ENCODE peak calls at places on chromosomes 2 and 18, in eight cellular contexts. X, K, Q, R, B, I, C and G are unnamed samples. For H3K36me3, the result is how much of the 10 kb centered on the place peaks cover.

GRCh38 chr2:159091381-159091780 is 122.9 kb downstream of the TANC1 start:
- DNase-seq in C (no peak), Q (peak), X (peak), I (no peak), B (no peak), R (peak), K (no peak), G (no peak)

GRCh38 chr18:75201936-75202335 is 7.0 kb downstream of the PTGR3 start:
- DNase-seq in C (no peak), X (no peak), B (no peak), Q (no peak), I (no peak), R (no peak), K (no peak), G (no peak)

GRCh38 chr2:105768961-105769452 is 24.3 kb downstream of the NCK2 start:
- DNase-seq in R (no peak), Q (peak), X (no peak), B (no peak), K (no peak), C (peak), I (no peak), G (no peak)

GRCh38 chr2:184326076-184326475 is 272.3 kb upstream of the ZNF804A start:
- DNase-seq in R (no peak), C (no peak), I (no peak), B (no peak), Q (no peak), X (no peak), K (no peak), G (no peak)

GRCh38 chr2:59025157-59025757 is 784.1 kb upstream of the FANCL start:
- DNase-seq in B (no peak), Q (peak), K (no peak), X (peak), I (no peak), R (peak), C (peak), G (peak)

GRCh38 chr2:218071218-218071937 is 2.3 kb downstream of the RUFY4 start:
- DNase-seq in C (no peak), I (no peak), X (no peak), Q (no peak), R (no peak), B (no peak), K (no peak), G (no peak)

GRCh38 chr18:55390898-55391297 is 197.1 kb downstream of the TCF4 start:
- DNase-seq in I (no peak), K (no peak), X (no peak), R (no peak), B (no peak), C (no peak), Q (no peak), G (no peak)

GRCh38 chr2:232538671-232539070 is 821 bp upstream of the CHRNG start:
- DNase-seq in C (no peak), I (peak), Q (no peak), X (no peak), K (no peak), R (no peak), B (no peak), G (no peak)

GRCh38 chr2:72921866-72922265 is 4.5 kb downstream of the EMX1 start:
- DNase-seq in R (no peak), K (no peak), X (no peak), C (no peak), I (no peak), B (no peak), Q (no peak), G (no peak)

GRCh38 chr2:6107290-6107689 is 415.1 kb downstream of the SOX11 start:
- DNase-seq in K (no peak), Q (no peak), I (no peak), R (no peak), B (no peak), X (no peak), C (no peak), G (no peak)

GRCh38 chr2:29323301-29323700 is 208.1 kb downstream of the CLIP4 start:
- DNase-seq in I (no peak), X (no peak), Q (no peak), K (no peak), C (peak), B (peak), R (no peak), G (no peak)

GRCh38 chr2:88321614-88322248 is 130.8 kb downstream of the FOXI3 start:
- DNase-seq in K (no peak), X (no peak), I (peak), B (no peak), Q (no peak), C (peak), R (no peak), G (no peak)

GRCh38 chr2:112077814-112078213 is 22.7 kb downstream of the TMEM87B start:
- DNase-seq in R (peak), X (peak), C (peak), I (no peak), B (no peak), K (no peak), Q (no peak), G (no peak)

GRCh38 chr18:76905821-76906220 is 83.5 kb downstream of the ZNF236 start:
- DNase-seq in B (no peak), C (no peak), Q (no peak), R (no peak), K (no peak), I (no peak), X (no peak), G (no peak)

GRCh38 chr18:67139899-67140298 is 376.6 kb downstream of the DSEL start:
- DNase-seq in B (no peak), K (no peak), I (no peak), Q (no peak), R (no peak), C (no peak), X (no peak), G (no peak)

GRCh38 chr2:113277474-113278072 is 1.1 kb downstream of the PAX8 start:
- DNase-seq in I (no peak), X (no peak), C (peak), R (no peak), K (no peak), Q (no peak), B (no peak), G (no peak)

GRCh38 chr2:200308421-200309295 is 2.2 kb downstream of the SPATS2L start:
- DNase-seq in K (peak), C (peak), Q (peak), R (no peak), I (no peak), X (peak), B (no peak), G (no peak)

GRCh38 chr2:23457990-23458689 is 73.2 kb downstream of the KLHL29 start:
- DNase-seq in Q (no peak), B (no peak), K (no peak), R (no peak), X (no peak), C (no peak), I (no peak), G (no peak)

GRCh38 chr18:39909706-39910105 is 2045.3 kb upstream of the PIK3C3 start:
- DNase-seq in X (no peak), Q (no peak), B (no peak), R (no peak), I (no peak), K (no peak), C (no peak), G (no peak)

GRCh38 chr18:35713545-35713944 is 132.0 kb downstream of the GALNT1 start:
- DNase-seq in X (no peak), Q (peak), R (peak), I (no peak), B (no peak), K (no peak), C (no peak), G (no peak)

GRCh38 chr2:220001693-220002260 is 374.3 kb downstream of the SLC4A3 start:
- DNase-seq in I (no peak), R (peak), K (no peak), Q (peak), B (no peak), X (no peak), C (no peak), G (no peak)

GRCh38 chr2:199704358-199705238 is 146.4 kb downstream of the FTCDNL1 start:
- DNase-seq in C (peak), R (peak), K (peak), X (peak), Q (peak), B (no peak), I (no peak), G (peak)

GRCh38 chr2:193101591-193101990 is 906.9 kb upstream of the TMEFF2 start:
- DNase-seq in B (no peak), K (no peak), I (peak), Q (no peak), R (no peak), X (no peak), C (no peak), G (no peak)

GRCh38 chr2:104487381-104487780 is 366.5 kb upstream of the POU3F3 start:
- DNase-seq in C (no peak), B (no peak), R (no peak), Q (no peak), X (no peak), K (no peak), I (no peak), G (no peak)

GRCh38 chr2:89841476-89841840 is 1150.0 kb downstream of the RPIA start:
- DNase-seq in C (no peak), I (no peak), R (no peak), X (no peak), K (no peak), B (no peak), Q (no peak), G (no peak)

GRCh38 chr2:70708376-70709199 is 59.4 kb downstream of the ADD2 start:
- DNase-seq in X (no peak), C (no peak), K (no peak), R (no peak), B (no peak), I (no peak), Q (peak), G (no peak)

GRCh38 chr2:19846030-19846429 is 55.8 kb downstream of the TTC32 start:
- DNase-seq in I (no peak), R (no peak), C (no peak), Q (peak), B (no peak), X (no peak), K (no peak), G (no peak)

GRCh38 chr18:34339155-34339554 is 114.4 kb upstream of the NOL4 start:
- DNase-seq in R (peak), Q (no peak), K (no peak), I (no peak), X (no peak), C (no peak), B (no peak), G (no peak)

GRCh38 chr18:74139888-74140287 is 7.7 kb downstream of the FBXO15 start:
- DNase-seq in I (no peak), K (no peak), B (no peak), R (no peak), C (no peak), Q (peak), X (peak), G (no peak)

GRCh38 chr18:69469444-69469919 is 68.8 kb downstream of the DOK6 start:
- DNase-seq in X (no peak), Q (peak), I (peak), C (peak), B (no peak), K (no peak), R (peak), G (no peak)

GRCh38 chr2:74625658-74626425 is 22.3 kb downstream of the M1AP start:
- DNase-seq in K (no peak), R (no peak), B (no peak), Q (no peak), I (no peak), C (no peak), X (no peak), G (no peak)

GRCh38 chr2:230964136-230964730 is 31.7 kb upstream of the SPATA3 start:
- DNase-seq in K (no peak), B (no peak), Q (no peak), X (no peak), I (no peak), R (no peak), C (no peak), G (no peak)

GRCh38 chr2:207491086-207491485 is 38.7 kb upstream of the CREB1 start:
- DNase-seq in C (no peak), I (no peak), Q (no peak), K (no peak), X (no peak), B (no peak), R (no peak), G (no peak)

GRCh38 chr2:168912466-168913170 is 11.5 kb downstream of the G6PC2 start:
- DNase-seq in Q (peak), B (no peak), R (peak), X (no peak), I (peak), K (no peak), C (peak), G (no peak)

GRCh38 chr2:30707304-30707903 is 99.8 kb downstream of the CAPN13 start:
- DNase-seq in B (peak), I (no peak), K (no peak), X (no peak), C (no peak), R (no peak), Q (no peak), G (no peak)

GRCh38 chr2:218999021-218999880 is 6.0 kb upstream of the CRYBA2 start:
- DNase-seq in Q (no peak), R (no peak), I (no peak), B (no peak), C (peak), X (no peak), K (no peak), G (no peak)

GRCh38 chr2:230124792-230125452 is 56.2 kb upstream of the SLC16A14 start:
- DNase-seq in I (peak), R (peak), K (no peak), C (no peak), X (no peak), Q (no peak), B (no peak), G (no peak)

GRCh38 chr18:72409923-72410322 is 134.2 kb downstream of the CBLN2 start:
- DNase-seq in Q (no peak), K (no peak), I (no peak), X (no peak), C (no peak), R (no peak), B (no peak), G (no peak)

GRCh38 chr2:201440182-201440581 is 11.1 kb downstream of the TRAK2 start:
- DNase-seq in Q (no peak), K (peak), C (no peak), X (peak), B (no peak), R (no peak), I (no peak), G (no peak)

GRCh38 chr2:95056044-95056443 is 30.5 kb downstream of the MAL start:
- DNase-seq in C (no peak), R (no peak), Q (no peak), B (no peak), K (no peak), X (no peak), I (no peak), G (no peak)

GRCh38 chr2:95058466-95058988 is 33.0 kb downstream of the MAL start:
- DNase-seq in X (no peak), B (peak), R (no peak), C (no peak), I (no peak), Q (no peak), K (no peak), G (no peak)

GRCh38 chr2:95058989-95059601 is 33.6 kb downstream of the MAL start:
- DNase-seq in R (no peak), I (no peak), C (no peak), B (peak), Q (no peak), K (no peak), X (no peak), G (no peak)

GRCh38 chr2:95056461-95057459 is 31.3 kb downstream of the MAL start:
- DNase-seq in B (no peak), K (no peak), X (peak), I (no peak), R (no peak), C (no peak), Q (no peak), G (no peak)

GRCh38 chr2:95057535-95058453 is 32.3 kb downstream of the MAL start:
- DNase-seq in C (no peak), R (no peak), K (no peak), B (no peak), I (no peak), X (no peak), Q (no peak), G (no peak)
- H3K36me3 ChIP-seq in C (under half), R (under half), K (under half), B (under half), I (under half), X (under half), Q (under half), G (under half)

DNA sequence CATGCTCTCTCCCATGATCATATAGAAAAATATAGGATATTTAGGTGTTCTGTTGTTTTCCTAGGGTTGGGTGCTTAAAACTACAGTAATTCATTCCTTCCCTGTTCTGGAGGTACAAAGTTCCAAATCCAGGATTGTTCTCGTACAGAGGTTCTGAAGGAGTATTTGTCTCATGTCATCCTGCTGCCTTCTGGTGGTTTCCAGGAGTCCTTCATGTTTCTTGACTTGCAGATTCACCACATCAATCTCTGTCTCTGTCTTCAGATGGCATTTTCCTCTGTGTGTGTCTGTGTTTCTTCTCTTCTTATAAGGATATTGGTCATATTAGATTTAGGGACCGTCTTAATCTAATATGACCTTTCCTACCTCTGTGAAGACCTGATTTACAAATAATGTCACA is 397.9 kb downstream of the NYAP2 start:
- DNase-seq in B (no peak), C (no peak), R (no peak), X (no peak), K (no peak), I (no peak), Q (peak), G (no peak)
- TF ChIP-seq CTCF in B (peak), C (no peak), R (no peak), X (no peak), K (no peak), I (no peak), Q (peak), G (no peak)

DNA sequence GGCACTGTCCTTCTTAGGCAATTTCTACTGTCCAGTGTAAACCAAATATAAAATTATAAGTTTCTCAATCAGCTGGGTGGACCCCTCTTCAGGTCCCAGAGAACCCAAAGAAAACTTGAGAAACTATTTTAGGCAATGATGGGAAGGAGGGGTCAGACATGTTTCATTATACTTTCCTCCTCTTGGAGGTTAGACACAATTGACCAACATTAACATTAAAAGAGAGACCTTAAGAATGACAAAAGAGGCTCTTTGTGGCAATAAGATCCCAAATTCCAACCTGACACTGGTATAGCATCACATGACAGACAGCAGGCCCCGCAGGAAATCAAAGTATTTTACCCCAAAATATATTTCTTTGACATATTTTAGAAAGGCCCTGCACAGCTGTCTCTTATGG is 73.1 kb downstream of the LRRTM1 start:
- DNase-seq in X (no peak), C (no peak), R (no peak), K (no peak), I (no peak), B (no peak), Q (no peak), G (no peak)
- H3K4me3 ChIP-seq in X (no peak), C (no peak), R (no peak), K (no peak), I (no peak), B (no peak), Q (no peak), G (no peak)

DNA sequence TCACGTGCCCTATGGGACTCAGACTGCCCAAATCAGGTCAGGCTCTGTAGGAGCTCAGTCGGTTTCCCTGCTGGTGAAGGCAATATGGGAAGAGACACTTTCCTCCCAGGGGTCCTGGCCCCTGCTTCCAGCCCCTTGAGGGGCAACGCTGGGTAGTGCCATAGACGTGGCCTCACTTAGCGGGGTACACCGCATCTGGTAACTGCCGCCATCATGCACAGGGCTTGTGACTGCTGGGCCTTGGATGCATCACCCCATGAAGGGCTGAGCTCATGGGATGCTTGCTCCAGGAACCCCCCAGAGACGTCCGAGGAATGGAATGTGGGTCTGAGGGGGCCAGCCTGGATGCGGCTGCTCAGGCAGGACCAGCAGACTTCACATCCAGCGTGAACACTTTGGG is 127.3 kb upstream of the HDAC4 start:
- DNase-seq in R (no peak), B (no peak), I (peak), K (no peak), C (no peak), Q (no peak), X (no peak), G (no peak)
- H3K36me3 ChIP-seq in R (under half), B (under half), I (under half), K (under half), C (under half), Q (under half), X (under half), G (under half)

GRCh38 chr2:241859017-241859435 is 332 bp upstream of the PDCD1 start:
- DNase-seq in R (no peak), C (no peak), K (no peak), X (no peak), Q (no peak), I (no peak), B (no peak), G (peak)
- TF ChIP-seq CTCF in R (no peak), C (no peak), K (no peak), X (no peak), Q (no peak), I (no peak), B (no peak), G (no peak)

GRCh38 chr2:215723011-215723410 is 287.1 kb upstream of the FN1 start:
- DNase-seq in X (no peak), K (no peak), I (no peak), C (no peak), R (no peak), B (no peak), Q (no peak), G (no peak)
- H3K4me3 ChIP-seq in X (no peak), K (no peak), I (no peak), C (no peak), R (no peak), B (no peak), Q (no peak), G (no peak)

DNA sequence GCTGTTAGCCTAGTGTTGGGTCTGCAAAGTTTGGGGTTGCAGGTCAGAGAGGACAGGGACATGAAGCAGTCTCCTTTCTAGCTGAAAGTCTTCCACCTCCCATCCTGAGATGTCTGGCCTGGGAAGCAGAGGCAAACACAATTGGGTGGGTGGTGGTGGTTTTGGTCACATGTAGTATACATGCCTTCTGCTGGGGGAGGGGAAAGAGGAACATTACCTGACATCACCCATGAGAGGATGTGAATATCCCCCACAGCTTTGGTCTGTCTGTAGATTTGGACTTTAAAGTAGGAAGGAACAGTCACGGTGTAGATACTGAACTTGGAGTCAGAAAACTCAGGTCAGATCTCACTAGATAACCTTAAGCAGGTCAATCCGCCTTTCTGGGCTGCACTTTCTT is 4.6 kb upstream of the DNAJC5G start:
- DNase-seq in I (no peak), C (no peak), Q (no peak), K (no peak), X (no peak), B (no peak), R (no peak), G (no peak)
- H3K36me3 ChIP-seq in I (under half), C (under half), Q (under half), K (under half), X (under half), B (under half), R (under half), G (under half)

GRCh38 chr18:685438-685837 is 27.0 kb downstream of the ENOSF1 start:
- DNase-seq in B (no peak), K (no peak), Q (no peak), I (no peak), X (no peak), R (no peak), C (peak), G (no peak)

GRCh38 chr18:688322-688721 is 24.1 kb downstream of the ENOSF1 start:
- DNase-seq in C (no peak), Q (no peak), X (no peak), I (no peak), K (no peak), B (no peak), R (no peak), G (no peak)

GRCh38 chr18:683531-683930 is 26.1 kb downstream of the TYMS start:
- DNase-seq in I (no peak), C (no peak), B (no peak), X (no peak), Q (no peak), R (no peak), K (no peak), G (no peak)

GRCh38 chr18:682833-683232 is 25.4 kb downstream of the TYMS start:
- DNase-seq in K (no peak), R (no peak), I (no peak), C (no peak), Q (no peak), B (no peak), X (no peak), G (no peak)

GRCh38 chr18:686339-687111 is 25.9 kb downstream of the ENOSF1 start:
- DNase-seq in C (peak), K (no peak), I (no peak), R (no peak), B (no peak), X (no peak), Q (peak), G (no peak)
- TF ChIP-seq CTCF in C (peak), K (no peak), I (no peak), R (peak), B (no peak), X (no peak), Q (no peak), G (no peak)